ENCODE peak calls at places on chromosomes 5 and 9, in five cellular contexts. M is adipocyte, C is fibroblast of lung, U is mucosa of descending colon, W is cardiac muscle cell. Z is an unnamed sample. For H3K4me1, the result is how much of the 10 kb centered on the place peaks cover.

GRCh38 chr9:20243866-20244647 is 378.2 kb downstream of the MLLT3 start:
- DNase-seq in M (no peak), W (no peak), C (no peak), U (no peak), Z (no peak)

GRCh38 chr5:160230686-160231527 is 1.6 kb downstream of the FABP6 start:
- DNase-seq in U (no peak), W (no peak), M (peak), C (peak), Z (no peak)

GRCh38 chr5:154868702-154869101 is 10.3 kb downstream of the CNOT8 start:
- DNase-seq in M (no peak), W (peak), C (no peak), U (no peak), Z (no peak)

GRCh38 chr5:56160723-56161445 is 72.2 kb downstream of the ANKRD55 start:
- DNase-seq in M (no peak), W (no peak), U (no peak), C (no peak), Z (no peak)

GRCh38 chr5:151602806-151603205 is 11.7 kb upstream of the FAT2 start:
- DNase-seq in C (no peak), M (peak), U (no peak), W (no peak), Z (no peak)

GRCh38 chr9:72554221-72554641 is 32.8 kb downstream of the TMC1 start:
- DNase-seq in C (peak), U (no peak), W (no peak), M (peak), Z (peak)

GRCh38 chr9:124724415-124725067 is 46.6 kb downstream of the NR6A1 start:
- DNase-seq in C (no peak), W (no peak), M (peak), U (no peak), Z (no peak)

GRCh38 chr9:121743441-121744001 is 92.1 kb downstream of the DAB2IP start:
- DNase-seq in U (peak), C (peak), W (peak), M (peak), Z (peak)

GRCh38 chr9:83285836-83286235 is 222.9 kb upstream of the RASEF start:
- DNase-seq in W (no peak), U (no peak), M (no peak), C (no peak), Z (no peak)

GRCh38 chr9:109889456-109889855 is 109.5 kb downstream of the PALM2AKAP2 start:
- DNase-seq in M (no peak), C (no peak), U (no peak), W (no peak), Z (no peak)

GRCh38 chr5:17229308-17229707 is 11.9 kb downstream of the BASP1 start:
- DNase-seq in C (no peak), W (no peak), M (no peak), U (no peak), Z (peak)

GRCh38 chr9:127144670-127145458 is 22.4 kb upstream of the ANGPTL2 start:
- DNase-seq in W (peak), U (no peak), M (no peak), C (peak), Z (no peak)

GRCh38 chr5:95986001-95986400 is 24.4 kb upstream of the ELL2 start:
- DNase-seq in M (peak), C (no peak), U (no peak), W (no peak), Z (no peak)

GRCh38 chr5:176609724-176610429 is at the start of gene GPRIN1:
- DNase-seq in M (peak), W (peak), C (peak), U (no peak), Z (peak)

GRCh38 chr5:142437563-142437962 is 112.7 kb upstream of the SPRY4 start:
- DNase-seq in W (no peak), U (no peak), C (no peak), M (no peak), Z (no peak)

GRCh38 chr9:34197756-34198711 is 19.2 kb downstream of the UBAP1 start:
- DNase-seq in U (no peak), M (no peak), W (no peak), C (no peak), Z (no peak)

GRCh38 chr5:154230526-154230925 is 40.0 kb downstream of the GALNT10 start:
- DNase-seq in U (no peak), M (no peak), W (no peak), C (no peak), Z (no peak)

GRCh38 chr5:107466233-107466769 is 204.4 kb downstream of the EFNA5 start:
- DNase-seq in U (no peak), W (peak), C (peak), M (peak), Z (peak)

GRCh38 chr5:134122530-134122929 is 8.0 kb downstream of the TCF7 start:
- DNase-seq in M (no peak), C (no peak), U (peak), W (no peak), Z (no peak)

GRCh38 chr9:130768265-130768664 is 66.8 kb upstream of the ABL1 start:
- DNase-seq in U (peak), M (no peak), W (no peak), C (no peak), Z (no peak)

GRCh38 chr5:148820778-148821395 is 5.5 kb upstream of the ADRB2 start:
- DNase-seq in U (no peak), M (peak), W (peak), C (peak), Z (peak)
- H3K4me1 ChIP-seq in U (under half), M (under half), W (under half), C (under half), Z (under half)

GRCh38 chr5:126605525-126605924 is 4.8 kb downstream of the PHAX start:
- DNase-seq in C (no peak), M (no peak), W (no peak), U (no peak), Z (no peak)
- H3K4me1 ChIP-seq in C (under half), M (under half), W (under half), U (under half), Z (under half)

DNA sequence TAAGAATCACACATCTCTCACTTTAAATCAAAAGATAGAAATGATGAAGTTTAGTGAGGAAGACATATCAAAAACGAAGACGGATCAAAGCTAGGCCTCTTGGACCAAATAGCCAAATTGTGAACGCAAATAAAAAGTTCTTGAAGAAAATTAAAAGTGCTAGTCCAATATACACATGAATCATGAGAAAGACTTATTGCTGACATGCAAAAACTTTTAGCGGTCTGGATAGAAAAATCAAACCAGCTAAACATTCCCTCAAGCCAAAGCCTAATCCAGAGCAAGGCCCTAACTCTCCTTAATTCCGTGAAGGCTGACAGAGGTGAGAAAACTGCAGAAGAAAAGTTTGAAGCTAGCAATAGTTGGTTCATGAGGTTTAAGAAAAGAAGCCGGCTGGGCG is 164.4 kb upstream of the PANK3 start:
- DNase-seq in M (no peak), U (no peak), W (no peak), C (no peak), Z (no peak)
- H3K4me1 ChIP-seq in M (under half), U (under half), W (under half), C (under half), Z (under half)

GRCh38 chr9:137126786-137127185 is 12.2 kb upstream of the GRIN1 start:
- DNase-seq in C (no peak), W (no peak), M (no peak), U (no peak), Z (no peak)

GRCh38 chr9:137129456-137130175 is 9.3 kb upstream of the GRIN1 start:
- DNase-seq in M (peak), C (peak), U (peak), W (peak), Z (peak)

GRCh38 chr9:137129089-137129455 is 9.9 kb upstream of the GRIN1 start:
- DNase-seq in M (peak), C (peak), W (no peak), U (no peak), Z (no peak)

GRCh38 chr9:137128158-137129088 is 10.5 kb upstream of the GRIN1 start:
- DNase-seq in M (no peak), C (no peak), W (no peak), U (no peak), Z (no peak)

GRCh38 chr9:137127301-137128157 is 11.4 kb upstream of the GRIN1 start:
- DNase-seq in C (no peak), U (no peak), W (no peak), M (no peak), Z (peak)
- H3K4me1 ChIP-seq in C (under half), U (under half), W (under half), M (under half), Z (under half)

DNA sequence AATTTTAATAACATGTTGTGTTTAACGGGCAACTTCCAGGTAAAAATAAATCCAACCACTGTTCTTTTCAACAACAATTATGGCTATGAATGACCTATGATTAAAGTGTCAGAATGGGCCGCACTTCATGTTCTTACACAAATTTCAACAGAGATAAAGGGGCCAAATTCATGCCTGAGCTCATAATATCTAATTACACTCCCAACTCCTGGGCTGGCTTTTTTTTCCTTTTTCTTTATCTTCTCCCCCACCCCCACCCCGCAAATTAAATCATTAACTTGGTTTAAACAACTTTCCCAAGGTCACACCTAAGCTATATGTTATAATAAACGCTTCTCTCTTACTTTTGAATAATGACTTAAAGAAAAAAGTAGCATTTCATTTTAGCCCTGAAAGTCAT is 25.9 kb downstream of the ZNF608 start:
- DNase-seq in W (no peak), U (no peak), C (no peak), M (no peak), Z (no peak)
- H3K4me1 ChIP-seq in W (under half), U (under half), C (under half), M (under half), Z (under half)

DNA sequence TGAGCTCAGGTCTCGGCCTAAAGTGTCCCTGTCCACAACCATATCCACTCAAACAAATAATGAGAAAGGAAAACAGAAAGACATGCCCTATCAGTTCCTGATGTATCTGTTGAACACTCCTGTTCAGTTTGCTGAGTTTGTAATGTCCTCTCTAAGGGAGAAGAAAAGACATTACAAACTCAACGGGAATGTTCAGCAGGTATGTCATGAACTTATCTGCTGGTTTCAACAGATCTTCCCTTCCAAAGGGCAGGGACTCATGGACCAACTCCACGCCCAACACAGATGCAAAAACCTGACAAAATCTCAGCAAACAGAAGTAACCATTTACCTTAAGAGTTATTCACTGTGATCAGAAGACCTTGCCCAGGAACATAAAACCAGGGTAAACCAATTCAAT is 23.7 kb downstream of the BICD2 start:
- DNase-seq in M (no peak), W (no peak), C (no peak), U (no peak), Z (no peak)
- H3K4me1 ChIP-seq in M (under half), W (under half), C (under half), U (under half), Z (under half)

DNA sequence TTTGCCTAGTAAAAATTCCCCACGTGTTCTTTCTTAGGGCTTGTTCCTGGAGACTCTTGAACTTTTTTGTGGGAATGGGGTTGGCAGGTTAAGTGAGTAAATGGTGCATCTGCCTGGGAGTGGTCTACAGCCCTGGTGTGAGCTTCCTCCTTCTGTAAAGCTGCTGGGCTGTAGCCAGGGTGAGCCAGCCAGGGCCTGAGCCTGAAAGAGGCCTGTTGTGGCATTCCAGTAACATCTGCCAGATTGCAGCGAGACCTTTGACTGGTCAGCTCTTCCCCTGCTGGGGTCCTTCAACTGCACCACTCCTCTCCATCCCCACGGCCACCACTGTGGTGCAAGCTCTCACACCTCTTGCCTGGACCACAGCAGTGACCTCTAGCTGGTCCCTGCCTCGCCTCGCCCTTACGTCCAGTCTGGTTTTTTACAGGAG is 47.5 kb downstream of the SLC22A5 start:
- DNase-seq in W (no peak), C (no peak), M (no peak), U (no peak), Z (no peak)
- H3K4me1 ChIP-seq in W (under half), C (under half), M (half or more), U (half or more), Z (under half)

GRCh38 chr5:173475780-173476179 is 140.7 kb downstream of the BOD1 start:
- DNase-seq in M (no peak), C (no peak), W (no peak), U (no peak), Z (no peak)
- H3K4me1 ChIP-seq in M (half or more), C (under half), W (under half), U (under half), Z (under half)

GRCh38 chr9:87612536-87612935 is 113.4 kb upstream of the CTSL start:
- DNase-seq in W (no peak), U (no peak), M (no peak), C (no peak), Z (no peak)

GRCh38 chr9:87613265-87614111 is 112.4 kb upstream of the CTSL start:
- DNase-seq in U (no peak), C (peak), M (peak), W (no peak), Z (no peak)

GRCh38 chr9:87609002-87609401 is 111.3 kb downstream of the DAPK1 start:
- DNase-seq in W (no peak), M (no peak), C (no peak), U (no peak), Z (no peak)

GRCh38 chr9:87607859-87608258 is 110.2 kb downstream of the DAPK1 start:
- DNase-seq in W (no peak), U (no peak), M (no peak), C (no peak), Z (peak)

DNA sequence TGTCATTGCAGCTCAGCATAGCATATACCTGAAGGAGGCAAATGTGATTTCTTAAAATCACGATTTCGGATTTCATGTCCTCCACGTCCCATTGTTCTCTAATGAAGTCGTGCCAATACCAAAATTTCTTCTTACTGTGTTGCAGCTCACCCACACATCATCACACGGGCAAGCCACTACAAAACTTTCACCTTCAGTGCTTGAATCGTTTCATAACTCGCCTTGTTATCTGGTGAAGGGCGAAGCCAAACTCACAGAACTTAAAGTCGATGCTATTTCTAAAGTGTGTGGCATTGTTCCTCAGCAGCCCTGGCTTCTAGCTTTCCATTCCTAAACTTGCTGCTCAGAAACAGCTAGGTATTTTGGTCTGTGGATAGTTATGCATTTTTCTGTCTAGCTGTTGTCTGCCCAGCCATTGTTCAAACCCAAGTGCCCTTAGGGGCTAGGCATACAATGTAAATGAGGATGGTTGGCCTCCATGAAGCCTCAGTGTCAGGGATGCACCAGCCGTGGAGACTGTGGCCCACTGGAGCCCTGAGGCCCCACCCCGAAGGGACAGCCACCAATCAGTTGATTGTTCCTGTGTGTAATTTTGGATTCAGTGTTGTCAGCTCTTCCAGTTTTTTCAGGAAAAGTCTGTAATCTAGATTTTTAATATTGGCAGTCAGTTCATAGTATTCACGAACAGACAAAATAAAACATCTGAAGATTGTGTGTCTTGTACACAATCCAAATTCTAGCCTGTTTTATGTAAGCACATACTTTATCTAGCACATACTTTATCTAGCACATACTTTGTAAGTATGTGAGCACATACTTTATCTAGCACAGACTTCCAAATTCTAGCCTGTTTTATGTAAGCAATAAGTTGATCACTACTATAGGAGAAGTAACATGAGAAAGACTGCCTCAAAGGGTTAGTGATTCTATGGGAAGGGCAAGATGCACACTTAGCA is 112.8 kb downstream of the DAPK1 start:
- DNase-seq in U (no peak), W (no peak), C (peak), M (peak), Z (no peak)
- H3K4me1 ChIP-seq in U (under half), W (under half), C (under half), M (under half), Z (under half)

DNA sequence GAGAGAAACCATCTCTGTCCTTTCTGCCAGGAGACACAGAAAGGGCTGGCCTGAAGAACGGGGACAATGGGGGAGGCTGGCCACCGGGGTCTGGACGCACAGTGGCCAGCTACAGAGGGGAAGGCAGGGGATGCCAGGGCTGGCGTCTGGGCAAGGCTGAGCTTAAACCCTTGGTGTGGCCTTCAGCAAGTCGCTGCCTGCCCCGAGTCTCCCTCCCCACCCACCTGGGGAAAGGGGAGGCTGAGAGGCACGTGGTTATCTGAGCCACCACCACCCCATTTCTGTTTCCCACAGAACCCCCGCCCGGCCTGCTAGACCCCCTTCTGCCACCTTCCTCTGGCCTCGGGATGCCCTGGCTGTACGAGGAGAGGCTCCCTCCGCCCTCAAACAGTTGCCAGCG is 115.3 kb downstream of the VAV2 start:
- DNase-seq in C (no peak), W (no peak), M (no peak), U (no peak), Z (no peak)
- H3K4me1 ChIP-seq in C (under half), W (under half), M (under half), U (under half), Z (under half)